ENCODE peak calls at places on chromosomes 1 and 21, in eight cellular contexts. One of them, this sample, is unnamed.

GRCh38 chr21:33149166-33149565 is 79.2 kb downstream of the OLIG1 start:
- DNase-seq in NCI-H460: no peak
- DNase-seq in stimulated activated CD4-positive, alpha-beta T cell treated with anti-CD3 and anti-CD28 coated beads, Interleukin-1b, Interleukin-23, amount 100 ng/mL, for 1 hour: no peak
- DNase-seq in epithelial cell of esophagus: no peak
- DNase-seq in AG09319: no peak
- DNase-seq in foreskin fibroblast: no peak
- DNase-seq in caudate nucleus: no peak
- DNase-seq in HCT116: no peak
- DNase-seq in this sample: no peak

GRCh38 chr1:39952359-39953110 is 2.4 kb upstream of the MFSD2A start:
- DNase-seq in NCI-H460: no peak
- DNase-seq in stimulated activated CD4-positive, alpha-beta T cell treated with anti-CD3 and anti-CD28 coated beads, Interleukin-1b, Interleukin-23, amount 100 ng/mL, for 1 hour: no peak
- DNase-seq in epithelial cell of esophagus: no peak
- DNase-seq in AG09319: no peak
- DNase-seq in foreskin fibroblast: no peak
- DNase-seq in caudate nucleus: no peak
- DNase-seq in HCT116: no peak
- DNase-seq in this sample: peak; percentile 87

GRCh38 chr1:818611-819291 is 105.0 kb upstream of the SAMD11 start:
- DNase-seq in NCI-H460: no peak
- DNase-seq in stimulated activated CD4-positive, alpha-beta T cell treated with anti-CD3 and anti-CD28 coated beads, Interleukin-1b, Interleukin-23, amount 100 ng/mL, for 1 hour: no peak
- DNase-seq in epithelial cell of esophagus: no peak
- DNase-seq in AG09319: no peak
- DNase-seq in foreskin fibroblast: no peak
- DNase-seq in caudate nucleus: no peak
- DNase-seq in HCT116: no peak
- DNase-seq in this sample: peak; percentile 19

GRCh38 chr1:15849775-15850449 is 2.4 kb downstream of the SPEN start:
- DNase-seq in NCI-H460: peak; percentile 32
- DNase-seq in stimulated activated CD4-positive, alpha-beta T cell treated with anti-CD3 and anti-CD28 coated beads, Interleukin-1b, Interleukin-23, amount 100 ng/mL, for 1 hour: no peak
- DNase-seq in epithelial cell of esophagus: peak; percentile 72
- DNase-seq in AG09319: no peak
- DNase-seq in foreskin fibroblast: no peak
- DNase-seq in caudate nucleus: no peak
- DNase-seq in HCT116: peak; percentile 35
- DNase-seq in this sample: peak; percentile 88

GRCh38 chr1:186634511-186634910 is 45.7 kb downstream of the PTGS2 start:
- DNase-seq in NCI-H460: no peak
- DNase-seq in stimulated activated CD4-positive, alpha-beta T cell treated with anti-CD3 and anti-CD28 coated beads, Interleukin-1b, Interleukin-23, amount 100 ng/mL, for 1 hour: no peak
- DNase-seq in epithelial cell of esophagus: no peak
- DNase-seq in AG09319: no peak
- DNase-seq in foreskin fibroblast: no peak
- DNase-seq in caudate nucleus: no peak
- DNase-seq in HCT116: no peak
- DNase-seq in this sample: no peak

GRCh38 chr1:15531682-15532081 is 5.0 kb downstream of the DNAJC16 start:
- DNase-seq in NCI-H460: no peak
- DNase-seq in stimulated activated CD4-positive, alpha-beta T cell treated with anti-CD3 and anti-CD28 coated beads, Interleukin-1b, Interleukin-23, amount 100 ng/mL, for 1 hour: no peak
- DNase-seq in epithelial cell of esophagus: no peak
- DNase-seq in AG09319: no peak
- DNase-seq in foreskin fibroblast: no peak
- DNase-seq in caudate nucleus: no peak
- DNase-seq in HCT116: no peak
- DNase-seq in this sample: no peak

GRCh38 chr1:90614872-90615271 is 102.2 kb downstream of the BARHL2 start:
- DNase-seq in NCI-H460: no peak
- DNase-seq in stimulated activated CD4-positive, alpha-beta T cell treated with anti-CD3 and anti-CD28 coated beads, Interleukin-1b, Interleukin-23, amount 100 ng/mL, for 1 hour: no peak
- DNase-seq in epithelial cell of esophagus: no peak
- DNase-seq in AG09319: no peak
- DNase-seq in foreskin fibroblast: no peak
- DNase-seq in caudate nucleus: no peak
- DNase-seq in HCT116: no peak
- DNase-seq in this sample: peak; percentile 27

GRCh38 chr21:41798326-41798725 is 31.5 kb upstream of the RIPK4 start:
- DNase-seq in NCI-H460: no peak
- DNase-seq in stimulated activated CD4-positive, alpha-beta T cell treated with anti-CD3 and anti-CD28 coated beads, Interleukin-1b, Interleukin-23, amount 100 ng/mL, for 1 hour: no peak
- DNase-seq in epithelial cell of esophagus: no peak
- DNase-seq in AG09319: no peak
- DNase-seq in foreskin fibroblast: no peak
- DNase-seq in caudate nucleus: no peak
- DNase-seq in HCT116: no peak
- DNase-seq in this sample: no peak

GRCh38 chr1:211511947-211512346 is 20.0 kb upstream of the RD3 start:
- DNase-seq in NCI-H460: no peak
- DNase-seq in stimulated activated CD4-positive, alpha-beta T cell treated with anti-CD3 and anti-CD28 coated beads, Interleukin-1b, Interleukin-23, amount 100 ng/mL, for 1 hour: no peak
- DNase-seq in epithelial cell of esophagus: peak; percentile 85
- DNase-seq in AG09319: no peak
- DNase-seq in foreskin fibroblast: no peak
- DNase-seq in caudate nucleus: no peak
- DNase-seq in HCT116: no peak
- DNase-seq in this sample: no peak

GRCh38 chr21:15134711-15135110 is 69.9 kb upstream of the NRIP1 start:
- DNase-seq in NCI-H460: no peak
- DNase-seq in stimulated activated CD4-positive, alpha-beta T cell treated with anti-CD3 and anti-CD28 coated beads, Interleukin-1b, Interleukin-23, amount 100 ng/mL, for 1 hour: no peak
- DNase-seq in epithelial cell of esophagus: peak; percentile 56
- DNase-seq in AG09319: no peak
- DNase-seq in foreskin fibroblast: no peak
- DNase-seq in caudate nucleus: no peak
- DNase-seq in HCT116: no peak
- DNase-seq in this sample: no peak

GRCh38 chr1:16170283-16170673 is 14.4 kb upstream of the EPHA2 start:
- DNase-seq in NCI-H460: no peak
- DNase-seq in stimulated activated CD4-positive, alpha-beta T cell treated with anti-CD3 and anti-CD28 coated beads, Interleukin-1b, Interleukin-23, amount 100 ng/mL, for 1 hour: no peak
- DNase-seq in epithelial cell of esophagus: no peak
- DNase-seq in AG09319: no peak
- DNase-seq in foreskin fibroblast: no peak
- DNase-seq in caudate nucleus: no peak
- DNase-seq in HCT116: no peak
- DNase-seq in this sample: no peak

GRCh38 chr1:234709473-234710279 is 99.7 kb upstream of the IRF2BP2 start:
- DNase-seq in NCI-H460: no peak
- DNase-seq in stimulated activated CD4-positive, alpha-beta T cell treated with anti-CD3 and anti-CD28 coated beads, Interleukin-1b, Interleukin-23, amount 100 ng/mL, for 1 hour: no peak
- DNase-seq in epithelial cell of esophagus: no peak
- DNase-seq in AG09319: no peak
- DNase-seq in foreskin fibroblast: no peak
- DNase-seq in caudate nucleus: no peak
- DNase-seq in HCT116: no peak
- DNase-seq in this sample: no peak

GRCh38 chr1:31297273-31298247 is 728 bp downstream of the ZCCHC17 start:
- DNase-seq in NCI-H460: no peak
- DNase-seq in stimulated activated CD4-positive, alpha-beta T cell treated with anti-CD3 and anti-CD28 coated beads, Interleukin-1b, Interleukin-23, amount 100 ng/mL, for 1 hour: no peak
- DNase-seq in epithelial cell of esophagus: peak; percentile 83
- DNase-seq in AG09319: no peak
- DNase-seq in foreskin fibroblast: peak; percentile 18
- DNase-seq in caudate nucleus: no peak
- DNase-seq in HCT116: no peak
- DNase-seq in this sample: peak; percentile 69

GRCh38 chr1:201691716-201692115 is 137.2 kb upstream of the IPO9 start:
- DNase-seq in NCI-H460: no peak
- DNase-seq in stimulated activated CD4-positive, alpha-beta T cell treated with anti-CD3 and anti-CD28 coated beads, Interleukin-1b, Interleukin-23, amount 100 ng/mL, for 1 hour: no peak
- DNase-seq in epithelial cell of esophagus: no peak
- DNase-seq in AG09319: no peak
- DNase-seq in foreskin fibroblast: no peak
- DNase-seq in caudate nucleus: no peak
- DNase-seq in HCT116: no peak
- DNase-seq in this sample: no peak

GRCh38 chr21:44765231-44766013 is 36.2 kb downstream of the UBE2G2 start:
- DNase-seq in NCI-H460: no peak
- DNase-seq in stimulated activated CD4-positive, alpha-beta T cell treated with anti-CD3 and anti-CD28 coated beads, Interleukin-1b, Interleukin-23, amount 100 ng/mL, for 1 hour: no peak
- DNase-seq in epithelial cell of esophagus: peak; percentile 63
- DNase-seq in AG09319: no peak
- DNase-seq in foreskin fibroblast: no peak
- DNase-seq in caudate nucleus: no peak
- DNase-seq in HCT116: no peak
- DNase-seq in this sample: no peak

GRCh38 chr1:88983791-88984552 is 8.5 kb downstream of the KYAT3 start:
- DNase-seq in NCI-H460: peak; percentile 62
- DNase-seq in stimulated activated CD4-positive, alpha-beta T cell treated with anti-CD3 and anti-CD28 coated beads, Interleukin-1b, Interleukin-23, amount 100 ng/mL, for 1 hour: no peak
- DNase-seq in epithelial cell of esophagus: peak; percentile 73
- DNase-seq in AG09319: peak; percentile 12
- DNase-seq in foreskin fibroblast: peak; percentile 32
- DNase-seq in caudate nucleus: no peak
- DNase-seq in HCT116: peak; percentile 23
- DNase-seq in this sample: peak; percentile 77

GRCh38 chr1:229716064-229716463 is 90.0 kb downstream of the URB2 start:
- DNase-seq in NCI-H460: no peak
- DNase-seq in stimulated activated CD4-positive, alpha-beta T cell treated with anti-CD3 and anti-CD28 coated beads, Interleukin-1b, Interleukin-23, amount 100 ng/mL, for 1 hour: no peak
- DNase-seq in epithelial cell of esophagus: no peak
- DNase-seq in AG09319: no peak
- DNase-seq in foreskin fibroblast: no peak
- DNase-seq in caudate nucleus: no peak
- DNase-seq in HCT116: no peak
- DNase-seq in this sample: no peak

GRCh38 chr1:98931134-98931835 is 73.4 kb downstream of the PLPPR5 start:
- DNase-seq in NCI-H460: no peak
- DNase-seq in stimulated activated CD4-positive, alpha-beta T cell treated with anti-CD3 and anti-CD28 coated beads, Interleukin-1b, Interleukin-23, amount 100 ng/mL, for 1 hour: no peak
- DNase-seq in epithelial cell of esophagus: peak; percentile 55
- DNase-seq in AG09319: no peak
- DNase-seq in foreskin fibroblast: no peak
- DNase-seq in caudate nucleus: peak; percentile 5
- DNase-seq in HCT116: no peak
- DNase-seq in this sample: no peak

GRCh38 chr1:30886710-30887428 is 21.7 kb downstream of the SDC3 start:
- DNase-seq in NCI-H460: no peak
- DNase-seq in stimulated activated CD4-positive, alpha-beta T cell treated with anti-CD3 and anti-CD28 coated beads, Interleukin-1b, Interleukin-23, amount 100 ng/mL, for 1 hour: no peak
- DNase-seq in epithelial cell of esophagus: no peak
- DNase-seq in AG09319: no peak
- DNase-seq in foreskin fibroblast: no peak
- DNase-seq in caudate nucleus: no peak
- DNase-seq in HCT116: no peak
- DNase-seq in this sample: no peak

GRCh38 chr1:24635195-24635843 is 7.8 kb upstream of the SRRM1 start:
- DNase-seq in NCI-H460: peak; percentile 65
- DNase-seq in stimulated activated CD4-positive, alpha-beta T cell treated with anti-CD3 and anti-CD28 coated beads, Interleukin-1b, Interleukin-23, amount 100 ng/mL, for 1 hour: no peak
- DNase-seq in epithelial cell of esophagus: peak; percentile 78
- DNase-seq in AG09319: peak; percentile 44
- DNase-seq in foreskin fibroblast: peak; percentile 60
- DNase-seq in caudate nucleus: no peak
- DNase-seq in HCT116: peak; percentile 65
- DNase-seq in this sample: peak; percentile 88

This sample was measured in SK-MEL-5.